ENCODE peak calls at places on chromosomes 6 and 20, in five cellular contexts. Z is fibroblast of villous mesenchyme, G is Calu3, K is sigmoid colon, O is mesothelial cell of epicardium. S is an unnamed sample.

GRCh38 chr20:47379433-47380150 is 23.1 kb upstream of the ZMYND8 start:
- DNase-seq in Z (peak), G (no peak), K (no peak), O (no peak), S (no peak)

GRCh38 chr6:35469711-35470662 is 1.8 kb downstream of the RPL10A start:
- DNase-seq in Z (peak), G (peak), K (no peak), O (no peak), S (no peak)

GRCh38 chr20:50101281-50101680 is 11.7 kb downstream of the UBE2V1 start:
- DNase-seq in Z (no peak), G (no peak), K (no peak), O (no peak), S (no peak)

GRCh38 chr6:44545224-44545623 is 157.7 kb downstream of the CDC5L start:
- DNase-seq in Z (no peak), G (no peak), K (no peak), O (no peak), S (no peak)

GRCh38 chr20:39829713-39830112 is 859.3 kb downstream of the MAFB start:
- DNase-seq in Z (no peak), G (no peak), K (no peak), O (no peak), S (no peak)

GRCh38 chr6:113995632-113996031 is 24.7 kb upstream of the HDAC2 start:
- DNase-seq in Z (peak), G (no peak), K (peak), O (no peak), S (no peak)

GRCh38 chr6:41726876-41727275 is 8.5 kb downstream of the TFEB start:
- DNase-seq in Z (no peak), G (no peak), K (no peak), O (no peak), S (no peak)

GRCh38 chr20:21323640-21324039 is 20.5 kb downstream of the XRN2 start:
- DNase-seq in Z (peak), G (no peak), K (no peak), O (no peak), S (no peak)

GRCh38 chr6:140217283-140217682 is 842.8 kb upstream of the CITED2 start:
- DNase-seq in Z (no peak), G (no peak), K (no peak), O (no peak), S (no peak)

GRCh38 chr20:3563548-3564177 is 92.8 kb downstream of the ATRN start:
- DNase-seq in Z (peak), G (peak), K (no peak), O (no peak), S (no peak)

GRCh38 chr20:6866741-6867140 is 99.3 kb downstream of the BMP2 start:
- DNase-seq in Z (peak), G (no peak), K (no peak), O (no peak), S (no peak)

GRCh38 chr6:13814176-13814937 is at the start of gene MCUR1:
- DNase-seq in Z (peak), G (peak), K (peak), O (peak), S (peak)

GRCh38 chr6:1553562-1554088 is 56.1 kb upstream of the FOXC1 start:
- DNase-seq in Z (no peak), G (no peak), K (no peak), O (no peak), S (no peak)

GRCh38 chr20:57076202-57076651 is 190.2 kb downstream of the BMP7 start:
- DNase-seq in Z (peak), G (no peak), K (no peak), O (no peak), S (no peak)

GRCh38 chr20:59611286-59611685 is 6.9 kb downstream of the PHACTR3 start:
- DNase-seq in Z (no peak), G (no peak), K (no peak), O (no peak), S (no peak)

GRCh38 chr6:40164345-40164755 is 230.1 kb upstream of the MOCS1 start:
- DNase-seq in Z (no peak), G (no peak), K (no peak), O (no peak), S (no peak)

GRCh38 chr6:108719477-108719876 is 128.7 kb upstream of the ARMC2 start:
- DNase-seq in Z (no peak), G (no peak), K (no peak), O (no peak), S (no peak)

GRCh38 chr6:13760948-13761347 is 49.3 kb upstream of the RANBP9 start:
- DNase-seq in Z (peak), G (no peak), K (peak), O (no peak), S (no peak)

GRCh38 chr6:113564401-113565161 is 292.6 kb upstream of the MARCKS start:
- DNase-seq in Z (peak), G (no peak), K (peak), O (peak), S (no peak)

GRCh38 chr6:28981391-28981832 is 23.7 kb downstream of the ZNF311 start:
- DNase-seq in Z (peak), G (peak), K (peak), O (peak), S (peak)

GRCh38 chr20:19257201-19257600 is 44.8 kb downstream of the SLC24A3 start:
- DNase-seq in Z (no peak), G (no peak), K (no peak), O (no peak), S (no peak)

GRCh38 chr6:10613693-10614092 is 80.7 kb downstream of the C6orf52 start:
- DNase-seq in Z (no peak), G (no peak), K (no peak), O (no peak), S (no peak)

GRCh38 chr6:144150673-144151009 is 324 bp downstream of the STX11 start:
- DNase-seq in Z (peak), G (peak), K (no peak), O (no peak), S (peak)

GRCh38 chr20:38927902-38928578 is 1.8 kb downstream of the FAM83D start:
- DNase-seq in Z (no peak), G (peak), K (no peak), O (no peak), S (no peak)

GRCh38 chr6:84618836-84619235 is 145.6 kb downstream of the TBX18 start:
- DNase-seq in Z (peak), G (no peak), K (no peak), O (no peak), S (no peak)

GRCh38 chr6:99613398-99613704 is 6.7 kb downstream of the PRDM13 start:
- DNase-seq in Z (peak), G (peak), K (no peak), O (peak), S (no peak)

GRCh38 chr6:139540276-139540675 is 165.8 kb upstream of the CITED2 start:
- DNase-seq in Z (peak), G (peak), K (no peak), O (no peak), S (no peak)

GRCh38 chr6:154041001-154041400 is 2.0 kb downstream of the OPRM1 start:
- DNase-seq in Z (no peak), G (no peak), K (no peak), O (no peak), S (no peak)
- TF ChIP-seq CTCF in Z (no peak), G (no peak), K (no peak), O (no peak), S (no peak)

GRCh38 chr6:151763938-151764680 is 43.4 kb upstream of the ESR1 start:
- DNase-seq in Z (peak), G (peak), K (peak), O (peak), S (peak)

GRCh38 chr6:151765444-151765886 is 42.0 kb upstream of the ESR1 start:
- DNase-seq in Z (peak), G (peak), K (no peak), O (no peak), S (no peak)

GRCh38 chr6:151762817-151763216 is 44.7 kb upstream of the ESR1 start:
- DNase-seq in Z (no peak), G (no peak), K (no peak), O (no peak), S (no peak)

GRCh38 chr6:151760486-151760885 is 47.0 kb upstream of the ESR1 start:
- DNase-seq in Z (no peak), G (no peak), K (no peak), O (no peak), S (no peak)

GRCh38 chr6:151763303-151763702 is 44.2 kb upstream of the ESR1 start:
- DNase-seq in Z (peak), G (no peak), K (no peak), O (no peak), S (no peak)
- TF ChIP-seq CTCF in Z (peak), G (no peak), K (no peak), O (peak), S (no peak)

GRCh38 chr6:37435816-37436215 is 2.8 kb downstream of the CMTR1 start:
- DNase-seq in Z (no peak), G (no peak), K (no peak), O (no peak), S (no peak)
- TF ChIP-seq CTCF in Z (no peak), G (no peak), K (no peak), O (no peak), S (no peak)

DNA sequence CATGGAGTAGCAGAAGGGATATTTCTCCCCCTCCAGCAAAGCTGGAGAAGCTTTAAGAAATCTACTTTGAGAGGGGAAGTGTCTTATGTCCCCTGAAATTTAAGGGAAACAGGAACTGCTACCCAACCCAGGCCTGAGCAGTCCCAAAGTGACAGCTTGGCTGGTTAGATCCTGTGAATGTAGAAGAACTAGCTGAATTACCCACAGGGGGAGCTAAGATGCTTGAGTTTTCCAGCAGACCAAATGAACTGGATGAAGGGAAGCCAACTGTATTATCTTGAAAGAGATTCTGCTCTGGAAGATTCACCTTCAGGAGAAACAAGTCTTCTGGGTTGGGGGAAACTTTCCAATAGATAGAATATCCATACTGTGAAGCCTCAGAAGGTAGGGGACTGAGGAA is 303.3 kb upstream of the MMS22L start:
- DNase-seq in Z (no peak), G (no peak), K (no peak), O (no peak), S (no peak)
- TF ChIP-seq CTCF in Z (no peak), G (no peak), K (no peak), O (no peak), S (no peak)

DNA sequence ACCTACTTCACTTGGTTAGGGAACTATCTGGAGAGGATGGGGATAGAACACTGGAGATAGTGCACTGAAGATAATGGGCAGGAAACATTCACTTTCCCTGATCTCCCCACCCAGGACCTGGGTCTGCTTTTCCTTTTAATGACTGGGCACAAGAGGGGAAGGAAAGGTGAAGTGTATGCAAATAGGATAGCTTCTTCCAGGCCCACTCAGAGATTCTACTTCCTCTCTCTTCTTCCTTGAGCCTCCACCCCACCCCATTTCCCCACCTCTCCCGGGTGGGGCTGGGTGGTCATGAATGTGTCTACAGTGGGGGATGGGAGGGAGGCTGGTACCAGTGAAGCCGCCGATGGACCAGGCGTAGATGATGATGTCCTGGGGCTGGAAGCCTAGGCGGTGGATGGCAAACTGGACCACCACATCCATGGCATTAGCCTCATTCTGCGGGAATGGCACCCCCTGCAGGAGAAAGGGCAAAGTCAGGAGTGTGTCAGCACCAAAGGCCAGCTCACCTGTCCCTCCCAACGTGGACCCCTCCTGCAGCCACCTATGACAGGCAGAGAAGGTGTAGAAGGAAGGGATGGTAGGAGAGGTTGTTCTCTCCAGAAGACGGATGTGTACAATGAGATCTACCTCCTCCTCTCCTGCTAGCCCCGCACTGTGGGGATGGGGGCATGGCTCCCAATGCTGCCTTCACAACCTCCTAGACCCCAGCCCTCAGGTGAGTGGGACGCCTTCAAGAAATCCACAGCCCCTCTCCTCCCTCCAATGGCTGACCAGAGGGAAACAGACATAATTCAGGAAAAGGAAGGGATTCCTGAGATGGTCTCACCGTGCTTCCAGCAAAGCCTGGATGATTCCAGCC is 8.6 kb upstream of the LY6G5C start:
- DNase-seq in Z (no peak), G (peak), K (no peak), O (no peak), S (no peak)
- TF ChIP-seq CTCF in Z (peak), G (peak), K (no peak), O (no peak), S (no peak)

DNA sequence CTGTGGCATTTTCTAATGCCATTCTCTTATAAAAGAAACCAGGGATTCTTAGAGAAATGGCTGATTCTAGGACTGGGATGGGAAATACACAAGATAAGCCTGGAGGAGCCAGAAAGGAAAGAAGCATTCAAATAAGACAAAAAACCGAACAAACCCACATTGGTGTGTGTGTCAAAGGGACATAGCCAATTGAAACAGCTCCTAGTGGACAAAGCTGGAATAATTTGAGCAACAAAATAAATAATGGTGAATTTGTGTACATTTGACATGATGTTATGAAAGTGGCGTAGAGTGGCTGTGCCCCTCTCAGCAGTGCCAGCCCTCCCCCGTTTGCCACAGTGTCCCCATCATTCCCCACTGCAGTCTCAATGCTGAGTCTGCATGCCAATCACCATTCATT is 55.5 kb downstream of the B3GAT2 start:
- DNase-seq in Z (no peak), G (no peak), K (no peak), O (no peak), S (no peak)
- TF ChIP-seq CTCF in Z (peak), G (peak), K (no peak), O (peak), S (no peak)

GRCh38 chr6:21271431-21272155 is 322.0 kb upstream of the SOX4 start:
- DNase-seq in Z (no peak), G (no peak), K (no peak), O (no peak), S (no peak)
- TF ChIP-seq CTCF in Z (no peak), G (no peak), K (no peak), O (no peak), S (no peak)

GRCh38 chr6:157219201-157220200 is 103.8 kb downstream of the TMEM242 start:
- DNase-seq in Z (no peak), G (no peak), K (no peak), O (no peak), S (no peak)
- TF ChIP-seq CTCF in Z (no peak), G (no peak), K (no peak), O (no peak), S (no peak)